ENCODE peak calls at places on chromosomes 5 and 9, in ten cellular contexts. P is hippocampal formation; V is Peyer's patch; T is AG10803; W is left ventricle myocardium superior; Q is stimulated activated CD4-positive, alpha-beta T cell treated with anti-CD3 and anti-CD28 coated beads, Interleukin-4, amount 100 ng/mL, for 48 hours; G is coronary artery; M is NCI-H2171; N is fibroblast of mammary gland; F is activated CD4-positive, alpha-beta T cell treated with anti-CD3 and anti-CD28 coated beads, Interleukin-2, amount 50 U/mL, for 1 hour. U is an unnamed sample.
A peak's percentile ranks its signal among the peaks of the same experiment; 100 is the strongest.

GRCh38 chr5:169746147-169746694 is 109.1 kb downstream of the DOCK2 start:
- DNase-seq in F (no peak), W (no peak), M (no peak), N (no peak), P (no peak), V (no peak), Q (no peak), T (no peak), G (no peak), U (no peak)

GRCh38 chr9:16069671-16070586 is 517.1 kb downstream of the CCDC171 start:
- DNase-seq in G (no peak), T (peak; percentile 24), W (no peak), N (peak; percentile 92), Q (no peak), V (no peak), P (no peak), F (no peak), M (no peak), U (no peak)

GRCh38 chr5:88045146-88045545 is 223.5 kb downstream of the TMEM161B start:
- DNase-seq in P (peak; percentile 3), T (no peak), V (no peak), M (no peak), N (no peak), W (no peak), Q (no peak), G (no peak), F (no peak), U (no peak)

GRCh38 chr9:137515338-137515724 is 34.9 kb downstream of the PNPLA7 start:
- DNase-seq in M (no peak), W (no peak), V (no peak), T (no peak), F (no peak), G (no peak), Q (no peak), P (no peak), N (no peak), U (no peak)

GRCh38 chr9:4147476-4148214 is 152.2 kb downstream of the GLIS3 start:
- DNase-seq in P (no peak), Q (no peak), N (no peak), W (peak; percentile 31), G (no peak), T (no peak), M (no peak), F (no peak), V (no peak), U (no peak)

GRCh38 chr5:111649516-111649915 is 107.5 kb downstream of the NREP start:
- DNase-seq in M (no peak), Q (no peak), T (no peak), P (no peak), G (no peak), F (no peak), V (no peak), W (no peak), N (no peak), U (no peak)

GRCh38 chr9:137583347-137583746 is 4.6 kb upstream of the DPH7 start:
- DNase-seq in F (no peak), W (no peak), G (no peak), P (no peak), Q (no peak), M (no peak), T (no peak), V (no peak), N (no peak), U (no peak)

GRCh38 chr5:137374110-137374853 is 124.8 kb downstream of the SPOCK1 start:
- DNase-seq in G (no peak), Q (no peak), T (no peak), W (no peak), N (no peak), M (peak; percentile 52), F (no peak), P (no peak), V (no peak), U (no peak)

GRCh38 chr9:100584951-100585350 is 7.1 kb downstream of the CAVIN4 start:
- DNase-seq in V (no peak), W (no peak), Q (no peak), F (no peak), N (no peak), P (no peak), G (no peak), M (no peak), T (no peak), U (no peak)

GRCh38 chr9:109556061-109556460 is 58.0 kb upstream of the PTPN3 start:
- DNase-seq in F (no peak), N (no peak), T (no peak), W (no peak), G (no peak), M (no peak), P (no peak), Q (no peak), V (no peak), U (no peak)

GRCh38 chr5:105684799-105685198 is 1985.9 kb downstream of the EFNA5 start:
- DNase-seq in G (no peak), W (no peak), Q (no peak), P (no peak), V (no peak), N (no peak), M (no peak), F (no peak), T (no peak), U (no peak)

GRCh38 chr9:87039809-87040392 is 92.6 kb upstream of the GAS1 start:
- DNase-seq in T (peak; percentile 65), G (no peak), F (no peak), M (no peak), V (no peak), W (no peak), Q (no peak), P (no peak), N (peak; percentile 92), U (no peak)

GRCh38 chr5:39055027-39055759 is 19.0 kb downstream of the RICTOR start:
- DNase-seq in V (no peak), T (no peak), Q (no peak), F (no peak), G (no peak), P (no peak), M (no peak), W (no peak), N (no peak), U (no peak)

GRCh38 chr5:132104561-132104960 is 31.0 kb downstream of the CSF2 start:
- DNase-seq in P (no peak), F (no peak), T (peak; percentile 68), N (peak; percentile 79), M (no peak), W (no peak), G (no peak), V (no peak), Q (no peak), U (no peak)

GRCh38 chr5:155727512-155728145 is 599.3 kb upstream of the SGCD start:
- DNase-seq in Q (no peak), M (peak; percentile 29), P (peak; percentile 45), G (no peak), V (no peak), N (no peak), T (peak; percentile 21), F (no peak), W (peak; percentile 21), U (no peak)

GRCh38 chr5:2196416-2196815 is 313.7 kb upstream of the IRX4 start:
- DNase-seq in W (no peak), N (no peak), F (no peak), T (no peak), Q (no peak), P (no peak), M (no peak), G (peak; percentile 41), V (no peak), U (no peak)

GRCh38 chr5:138789771-138790242 is 36.6 kb downstream of the CTNNA1 start:
- DNase-seq in G (no peak), M (peak; percentile 40), N (peak; percentile 58), W (no peak), Q (no peak), V (no peak), P (no peak), F (no peak), T (peak; percentile 28), U (no peak)

GRCh38 chr5:115920171-115920725 is 42.0 kb upstream of the LVRN start:
- DNase-seq in V (no peak), Q (no peak), F (no peak), T (no peak), W (no peak), N (peak; percentile 67), G (no peak), P (no peak), M (no peak), U (no peak)

GRCh38 chr9:18798106-18798505 is 234.9 kb downstream of the SAXO1 start:
- DNase-seq in Q (no peak), G (no peak), W (no peak), V (no peak), P (no peak), N (peak; percentile 31), M (no peak), F (no peak), T (peak; percentile 42), U (no peak)

GRCh38 chr5:122156724-122157325 is 27.5 kb downstream of the ZNF474 start:
- DNase-seq in Q (no peak), T (peak; percentile 72), G (no peak), F (no peak), N (peak; percentile 73), W (no peak), V (no peak), P (no peak), M (peak; percentile 39), U (no peak)

GRCh38 chr5:1231354-1231905 is 6.2 kb downstream of the SLC6A18 start:
- DNase-seq in N (no peak), F (no peak), Q (no peak), P (no peak), T (no peak), V (no peak), M (peak; percentile 95), G (no peak), W (no peak), U (no peak)

GRCh38 chr9:3088166-3088702 is 244.3 kb upstream of the PUM3 start:
- DNase-seq in Q (no peak), T (no peak), F (no peak), V (no peak), P (no peak), G (no peak), M (no peak), W (no peak), N (no peak), U (no peak)

GRCh38 chr5:165035520-165035919 is 1530.1 kb downstream of the MAT2B start:
- DNase-seq in W (no peak), Q (no peak), N (no peak), P (no peak), G (no peak), V (no peak), T (no peak), F (no peak), M (no peak), U (no peak)

GRCh38 chr9:99326112-99326916 is 104.2 kb downstream of the SEC61B start:
- DNase-seq in G (no peak), V (no peak), T (no peak), N (peak; percentile 30), F (no peak), P (no peak), Q (no peak), W (no peak), M (no peak), U (no peak)

GRCh38 chr9:71975833-71976232 is 64.4 kb downstream of the C9orf85 start:
- DNase-seq in G (no peak), F (no peak), W (no peak), N (no peak), T (peak; percentile 24), M (no peak), P (no peak), V (no peak), Q (no peak), U (no peak)

GRCh38 chr9:108675708-108676107 is 180.1 kb downstream of the ACTL7B start:
- DNase-seq in N (no peak), M (no peak), V (no peak), F (no peak), W (no peak), G (peak; percentile 7), T (no peak), Q (no peak), P (no peak), U (no peak)

GRCh38 chr5:179188636-179189035 is 128.5 kb downstream of the ZNF354C start:
- DNase-seq in V (no peak), N (no peak), P (no peak), W (no peak), Q (no peak), G (no peak), M (no peak), F (no peak), T (no peak), U (peak; percentile 15)

GRCh38 chr5:38601843-38602424 is 45.5 kb upstream of the LIFR start:
- DNase-seq in N (peak; percentile 92), Q (no peak), P (no peak), G (no peak), V (no peak), M (no peak), T (no peak), F (no peak), W (no peak), U (no peak)